ENCODE peak calls at places on chromosomes 16 and 17, in seven cellular contexts. O is psoas muscle, A is heart right ventricle, R is upper lobe of right lung, C is IMR-90, V is brain microvascular endothelial cell, B is fibroblast of lung. N is an unnamed sample.

GRCh38 chr16:53053967-53054669 is 673 bp upstream of the CHD9 start:
- DNase-seq in O (peak), R (peak), C (no peak), A (peak), V (peak), B (peak), N (peak)

GRCh38 chr17:60155815-60156214 is 6.0 kb downstream of the CA4 start:
- DNase-seq in R (no peak), A (no peak), B (no peak), O (no peak), C (no peak), V (no peak), N (no peak)

GRCh38 chr17:18026408-18026776 is 12.6 kb downstream of the ATPAF2 start:
- DNase-seq in A (peak), O (peak), R (no peak), V (peak), C (peak), B (peak), N (no peak)

GRCh38 chr16:5639531-5639930 is 541.9 kb upstream of the EEF2KMT start:
- DNase-seq in B (no peak), R (no peak), A (no peak), C (no peak), O (no peak), V (no peak), N (no peak)

GRCh38 chr17:63819131-63819530 is 8.1 kb upstream of the PSMC5 start:
- DNase-seq in C (no peak), A (no peak), O (no peak), B (no peak), R (no peak), V (no peak), N (no peak)

GRCh38 chr17:79133986-79134385 is 59.4 kb downstream of the ENGASE start:
- DNase-seq in R (no peak), O (no peak), C (no peak), B (no peak), A (no peak), V (no peak), N (no peak)

GRCh38 chr16:62638324-62638911 is 602.2 kb upstream of the CDH8 start:
- DNase-seq in R (no peak), O (no peak), C (no peak), B (no peak), V (no peak), A (no peak), N (no peak)

GRCh38 chr17:34998205-34998604 is 17.9 kb downstream of the LIG3 start:
- DNase-seq in V (peak), A (peak), R (peak), C (peak), B (peak), O (peak), N (peak)

GRCh38 chr16:89060207-89060794 is 33.4 kb upstream of the ACSF3 start:
- DNase-seq in V (no peak), A (no peak), O (no peak), C (no peak), B (no peak), R (no peak), N (no peak)

GRCh38 chr16:85652431-85653221 is 36.1 kb downstream of the GINS2 start:
- DNase-seq in O (peak), V (peak), C (peak), R (peak), B (peak), A (peak), N (peak)

GRCh38 chr17:57293077-57293476 is 36.8 kb downstream of the MSI2 start:
- DNase-seq in V (peak), C (no peak), A (no peak), O (no peak), R (no peak), B (no peak), N (peak)

GRCh38 chr17:66507103-66507923 is 204.9 kb downstream of the PRKCA start:
- DNase-seq in B (peak), O (peak), V (peak), C (peak), R (no peak), A (no peak), N (no peak)

GRCh38 chr16:76194621-76195015 is 82.6 kb upstream of the CNTNAP4 start:
- DNase-seq in A (no peak), O (no peak), V (no peak), C (no peak), B (peak), R (no peak), N (no peak)

GRCh38 chr16:86061318-86061695 is 162.3 kb downstream of the IRF8 start:
- DNase-seq in V (no peak), O (no peak), R (no peak), A (no peak), C (no peak), B (no peak), N (no peak)

GRCh38 chr17:5286846-5287245 is 4.8 kb downstream of the RABEP1 start:
- DNase-seq in C (no peak), O (no peak), A (no peak), V (no peak), R (no peak), B (no peak), N (peak)

GRCh38 chr17:38428643-38429371 is 543 bp downstream of the ARHGAP23 start:
- DNase-seq in C (peak), O (peak), B (peak), R (peak), V (no peak), A (peak), N (no peak)

GRCh38 chr17:17387461-17388362 is 84.5 kb downstream of the NT5M start:
- DNase-seq in O (no peak), V (no peak), B (no peak), C (no peak), R (peak), A (peak), N (peak)

GRCh38 chr16:11655655-11656054 is 12.6 kb upstream of the SNN start:
- DNase-seq in B (no peak), A (no peak), V (no peak), R (no peak), O (no peak), C (no peak), N (no peak)

GRCh38 chr16:88005148-88005547 is 53.9 kb downstream of the BANP start:
- DNase-seq in R (no peak), V (no peak), A (no peak), B (no peak), C (no peak), O (no peak), N (no peak)

GRCh38 chr16:88004391-88004790 is 53.2 kb downstream of the BANP start:
- DNase-seq in O (no peak), R (no peak), B (no peak), C (no peak), A (no peak), V (no peak), N (no peak)

GRCh38 chr16:88007321-88007731 is 56.1 kb downstream of the BANP start:
- DNase-seq in R (no peak), B (no peak), V (no peak), O (no peak), C (no peak), A (no peak), N (no peak)

GRCh38 chr16:88003736-88004135 is 52.5 kb downstream of the BANP start:
- DNase-seq in B (no peak), V (no peak), C (no peak), R (no peak), A (no peak), O (no peak), N (no peak)

DNA sequence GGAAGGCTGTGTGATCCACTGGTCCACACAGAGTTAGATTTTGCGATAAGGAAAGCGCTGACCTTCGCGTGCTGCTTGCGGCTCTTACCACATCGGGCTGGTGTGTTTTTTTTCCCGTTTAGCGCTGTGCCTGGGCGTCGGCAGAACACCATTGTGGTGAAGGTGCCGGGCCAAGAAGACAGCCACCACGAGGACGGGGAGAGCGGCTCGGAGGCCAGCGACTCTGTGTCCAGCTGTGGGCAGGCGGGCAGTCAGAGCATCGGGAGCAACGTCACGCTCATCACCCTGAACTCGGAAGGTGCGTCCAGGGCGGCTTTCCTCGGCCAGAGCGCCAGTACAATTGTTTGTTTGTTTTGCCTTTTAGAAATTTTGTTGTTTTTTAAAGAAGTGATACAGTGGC is 54.7 kb downstream of the BANP start:
- DNase-seq in B (no peak), C (no peak), A (no peak), V (no peak), O (no peak), R (no peak), N (no peak)
- H3K4me3 ChIP-seq in B (no peak), C (no peak), A (no peak), V (no peak), O (no peak), R (no peak), N (no peak)

GRCh38 chr16:80680839-80681238 is 123.6 kb downstream of the CDYL2 start:
- DNase-seq in A (no peak), B (no peak), V (no peak), C (no peak), R (no peak), O (no peak), N (no peak)

GRCh38 chr16:80680046-80680445 is 124.4 kb downstream of the CDYL2 start:
- DNase-seq in O (no peak), B (no peak), R (no peak), C (no peak), V (no peak), A (no peak), N (no peak)

GRCh38 chr16:80683646-80684045 is 120.8 kb downstream of the CDYL2 start:
- DNase-seq in B (no peak), C (no peak), A (no peak), R (no peak), O (no peak), V (no peak), N (no peak)

GRCh38 chr16:80682435-80683070 is 121.8 kb downstream of the CDYL2 start:
- DNase-seq in O (no peak), B (peak), V (peak), A (no peak), R (no peak), C (peak), N (no peak)

DNA sequence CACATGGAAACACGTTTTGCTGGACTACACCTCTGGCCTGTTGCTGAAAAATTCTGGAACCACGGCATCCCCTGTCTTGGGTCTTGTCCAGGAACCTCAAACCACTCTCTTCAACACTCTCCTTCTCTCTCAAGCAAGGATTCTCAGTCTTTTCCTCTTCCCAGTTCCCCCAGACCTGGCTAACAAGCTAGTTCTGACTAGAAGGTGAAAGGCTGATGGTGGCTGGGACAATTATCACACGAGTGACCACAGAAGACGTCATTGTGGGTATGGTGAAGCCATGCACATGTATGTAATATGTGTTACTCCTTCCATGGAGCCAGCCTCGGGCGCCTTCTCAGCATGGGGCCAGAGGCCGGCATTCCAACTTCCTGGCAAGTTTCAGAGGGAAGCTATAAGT is 123.0 kb downstream of the CDYL2 start:
- DNase-seq in V (no peak), O (no peak), C (no peak), A (no peak), B (no peak), R (no peak), N (no peak)
- TF ChIP-seq CTCF in V (no peak), O (no peak), C (no peak), A (no peak), B (no peak), R (no peak), N (no peak)

DNA sequence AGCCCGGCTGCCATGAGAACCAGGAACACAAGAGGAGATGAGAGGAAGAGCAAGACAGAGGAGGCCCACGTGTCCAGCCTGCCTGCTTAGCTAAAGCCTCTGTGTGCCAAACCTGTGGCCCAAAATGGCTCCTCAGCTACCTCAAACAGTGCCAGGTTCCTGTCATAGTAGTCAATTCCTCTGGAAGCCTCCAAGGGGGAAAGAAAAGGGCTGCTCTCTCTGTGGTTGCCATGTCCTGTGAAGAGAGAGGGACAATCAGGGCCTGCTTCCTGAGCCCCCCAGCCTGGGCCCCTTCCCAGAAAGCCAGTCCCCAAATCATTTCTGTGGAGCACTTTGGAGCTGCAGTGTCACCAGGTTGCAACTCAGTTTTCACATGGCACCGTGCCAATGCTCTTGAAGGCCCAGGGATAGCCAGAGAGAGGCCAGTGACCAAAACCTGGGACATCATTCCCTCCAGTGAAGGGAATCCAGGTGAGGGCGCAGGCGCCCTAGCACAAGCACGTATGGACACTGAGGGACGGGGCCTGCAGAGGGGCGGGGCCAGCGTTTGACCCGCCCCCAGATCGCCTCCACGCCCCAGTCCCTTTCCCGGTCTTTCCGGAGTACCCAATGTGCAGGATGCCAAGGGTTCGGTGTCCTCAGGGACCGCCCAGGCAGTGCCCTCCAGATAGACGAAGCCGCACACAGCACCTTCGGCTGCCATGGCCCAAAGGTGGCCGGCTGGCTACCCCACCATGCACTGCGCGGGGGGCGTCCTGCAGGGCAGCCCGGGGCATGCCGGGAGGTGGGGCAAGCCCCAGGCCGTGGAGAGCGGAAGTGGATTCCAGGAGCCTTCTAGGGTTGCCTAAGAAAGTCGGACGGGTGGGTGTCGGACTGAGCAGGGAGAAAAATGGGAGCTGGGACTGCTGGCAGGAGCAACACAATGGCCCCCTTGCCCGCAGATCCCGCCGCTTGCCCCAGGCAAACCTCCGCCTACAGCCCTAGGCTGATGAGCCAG is 4.8 kb downstream of the SLC12A4 start:
- DNase-seq in R (no peak), B (no peak), O (no peak), C (no peak), V (no peak), A (peak), N (no peak)
- H3K4me3 ChIP-seq in R (no peak), B (no peak), O (peak), C (no peak), V (peak), A (no peak), N (no peak)

GRCh38 chr16:1356061-1356900 is 4.5 kb downstream of the GNPTG start:
- DNase-seq in C (no peak), O (no peak), R (no peak), V (no peak), A (no peak), B (no peak), N (no peak)
- TF ChIP-seq CTCF in C (no peak), O (no peak), R (no peak), V (no peak), A (no peak), B (no peak), N (no peak)

GRCh38 chr16:2196981-2197511 is 641 bp upstream of the CASKIN1 start:
- DNase-seq in B (no peak), R (no peak), A (no peak), V (no peak), C (no peak), O (no peak), N (no peak)
- H3K4me3 ChIP-seq in B (no peak), R (no peak), A (no peak), V (no peak), C (no peak), O (peak), N (peak)

GRCh38 chr16:25065899-25066298 is 45.6 kb upstream of the LCMT1 start:
- DNase-seq in V (no peak), R (no peak), B (no peak), C (no peak), A (peak), O (no peak), N (peak)
- TF ChIP-seq CTCF in V (no peak), R (no peak), B (no peak), C (no peak), A (no peak), O (no peak), N (no peak)

GRCh38 chr16:2154533-2155090 is 970 bp upstream of the TRAF7 start:
- DNase-seq in B (peak), O (no peak), A (no peak), R (no peak), V (no peak), C (no peak), N (no peak)
- H3K4me3 ChIP-seq in B (peak), O (peak), A (peak), R (peak), V (peak), C (peak), N (peak)

GRCh38 chr17:36542755-36543154 is 2.0 kb upstream of the GGNBP2 start:
- DNase-seq in C (no peak), V (no peak), R (no peak), O (no peak), B (no peak), A (no peak), N (no peak)

GRCh38 chr17:36545465-36546417 is 1.0 kb downstream of the GGNBP2 start:
- DNase-seq in V (peak), C (peak), A (peak), R (peak), B (peak), O (peak), N (peak)

GRCh38 chr17:36544320-36545092 is at the start of gene GGNBP2:
- DNase-seq in V (peak), O (peak), C (peak), B (peak), A (peak), R (peak), N (peak)

GRCh38 chr17:36545093-36545464 is 360 bp downstream of the GGNBP2 start:
- DNase-seq in O (no peak), V (no peak), R (no peak), B (no peak), A (no peak), C (no peak), N (no peak)

DNA sequence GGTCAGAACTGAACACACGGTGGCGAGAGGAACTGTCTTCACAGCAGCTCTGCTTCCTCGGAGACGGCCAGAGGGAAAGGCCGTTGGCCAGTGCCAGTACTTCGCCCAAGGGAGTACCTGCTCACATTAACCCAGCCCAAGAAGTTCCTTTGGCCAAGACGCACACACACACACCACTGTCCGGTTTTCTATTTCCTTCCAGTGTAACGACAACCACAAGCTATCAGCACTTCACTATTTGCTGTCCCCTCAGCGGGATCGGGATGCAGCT is 735 bp upstream of the GGNBP2 start:
- DNase-seq in V (peak), R (no peak), B (no peak), A (no peak), O (no peak), C (peak), N (peak)
- TF ChIP-seq CTCF in V (peak), R (no peak), B (peak), A (no peak), O (no peak), C (peak), N (peak)

GRCh38 chr16:19138601-19139000 is 24.8 kb downstream of the ITPRIPL2 start:
- DNase-seq in R (no peak), C (peak), A (peak), V (peak), O (peak), B (peak), N (no peak)

GRCh38 chr16:19140392-19140791 is 26.6 kb downstream of the ITPRIPL2 start:
- DNase-seq in A (no peak), C (no peak), O (no peak), B (no peak), R (no peak), V (no peak), N (no peak)

GRCh38 chr16:19139436-19140091 is 25.8 kb downstream of the ITPRIPL2 start:
- DNase-seq in V (no peak), C (no peak), O (no peak), A (no peak), R (no peak), B (no peak), N (no peak)

GRCh38 chr16:19147627-19148026 is 20.4 kb upstream of the SYT17 start:
- DNase-seq in A (no peak), V (no peak), R (no peak), O (no peak), C (no peak), B (no peak), N (no peak)

DNA sequence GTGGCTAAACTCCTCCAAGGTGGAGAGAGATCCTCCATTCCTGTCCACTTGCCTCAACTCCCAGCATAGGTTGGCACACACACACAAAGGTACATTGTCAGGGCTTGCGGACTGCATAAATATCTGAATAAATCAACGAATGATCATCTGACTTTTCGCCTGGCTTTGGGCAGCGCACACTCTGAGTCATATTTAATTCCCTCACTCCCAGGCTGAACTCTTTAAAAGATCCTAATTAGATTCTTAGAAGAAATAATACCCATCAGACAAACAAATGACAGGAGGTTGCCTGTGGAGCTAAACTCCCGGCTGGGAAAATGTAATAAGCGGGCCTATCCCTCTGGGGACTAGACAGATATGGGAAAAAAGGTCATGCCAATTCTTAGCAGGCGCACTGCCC is 24.8 kb upstream of the SYT17 start:
- DNase-seq in B (no peak), R (no peak), O (no peak), A (no peak), V (no peak), C (no peak), N (no peak)
- H3K4me3 ChIP-seq in B (no peak), R (no peak), O (no peak), A (no peak), V (no peak), C (no peak), N (no peak)

GRCh38 chr16:17755158-17755557 is 284.4 kb upstream of the XYLT1 start:
- DNase-seq in B (no peak), V (no peak), R (no peak), A (no peak), O (no peak), C (no peak), N (no peak)

DNA sequence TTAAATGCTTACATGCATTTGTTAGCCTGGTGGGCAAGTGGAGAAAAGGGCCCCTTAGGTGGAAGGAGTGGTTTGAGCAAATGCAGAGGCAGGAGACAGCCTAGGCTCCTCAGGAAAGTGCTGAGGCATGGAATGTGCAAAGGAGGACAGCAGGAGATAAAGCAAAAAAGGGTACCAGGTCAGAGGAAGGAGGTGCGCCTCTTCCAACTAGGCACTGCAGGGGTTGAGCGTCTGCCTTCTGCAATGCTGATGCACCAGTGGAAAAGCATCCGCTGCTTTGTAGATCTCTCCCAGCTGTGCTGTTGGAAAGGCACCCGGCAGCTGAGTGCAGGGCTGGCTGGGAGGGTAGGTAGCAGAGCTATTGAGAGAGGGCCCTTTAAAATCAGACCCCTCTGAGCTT is 287.0 kb upstream of the XYLT1 start:
- DNase-seq in B (no peak), C (no peak), O (no peak), R (no peak), V (no peak), A (no peak), N (no peak)
- TF ChIP-seq CTCF in B (no peak), C (no peak), O (no peak), R (no peak), V (no peak), A (no peak), N (no peak)

N was measured in Caco-2.